ENCODE peak calls at places on chromosomes 6 and 20, in nine cellular contexts. F is fibroblast of the aortic adventitia, I is GM23338, R is fibroblast of mammary gland, E is kidney epithelial cell, V is cardiac muscle cell, N is lower leg skin, U is epithelial cell of esophagus, O is fibroblast of lung. T is an unnamed sample.

GRCh38 chr6:32204268-32204715 is 11.8 kb upstream of the GPSM3 start:
- DNase-seq in F (no peak), I (no peak), R (no peak), E (no peak), V (no peak), N (no peak), U (no peak), O (no peak), T (no peak)

GRCh38 chr6:160767019-160767646 is 65.1 kb downstream of the PLG start:
- DNase-seq in F (peak; percentile 4), I (peak; percentile 87), R (peak; percentile 46), E (peak; percentile 18), V (peak; percentile 84), N (peak; percentile 20), U (peak; percentile 81), O (peak; percentile 48), T (no peak)

GRCh38 chr20:43680976-43681375 is 14.1 kb downstream of the MYBL2 start:
- DNase-seq in F (peak; percentile 47), I (no peak), R (peak; percentile 66), E (no peak), V (no peak), N (no peak), U (no peak), O (no peak), T (no peak)

GRCh38 chr6:6556162-6556737 is 32.3 kb upstream of the LY86 start:
- DNase-seq in F (no peak), I (no peak), R (peak; percentile 43), E (no peak), V (no peak), N (no peak), U (no peak), O (no peak), T (no peak)

GRCh38 chr6:22783921-22784320 is 214.6 kb downstream of the HDGFL1 start:
- DNase-seq in F (peak; percentile 27), I (no peak), R (no peak), E (no peak), V (no peak), N (no peak), U (no peak), O (no peak), T (no peak)

GRCh38 chr20:44264287-44264686 is 17.2 kb downstream of the GDAP1L1 start:
- DNase-seq in F (no peak), I (peak; percentile 31), R (no peak), E (no peak), V (peak; percentile 48), N (no peak), U (peak; percentile 23), O (no peak), T (no peak)

GRCh38 chr6:27133281-27134227 is 113.9 kb upstream of the PRSS16 start:
- DNase-seq in F (peak; percentile 50), I (peak; percentile 76), R (peak; percentile 81), E (no peak), V (peak; percentile 84), N (peak; percentile 52), U (peak; percentile 82), O (peak; percentile 77), T (no peak)

GRCh38 chr6:146354451-146354850 is 189.2 kb upstream of the RAB32 start:
- DNase-seq in F (no peak), I (no peak), R (no peak), E (no peak), V (no peak), N (no peak), U (no peak), O (no peak), T (no peak)

GRCh38 chr6:22302828-22303227 is 6.0 kb upstream of the PRL start:
- DNase-seq in F (no peak), I (no peak), R (peak; percentile 15), E (no peak), V (no peak), N (no peak), U (no peak), O (no peak), T (no peak)

GRCh38 chr6:154909821-154910220 is 85.3 kb upstream of the TIAM2 start:
- DNase-seq in F (peak; percentile 74), I (peak; percentile 56), R (peak; percentile 82), E (no peak), V (no peak), N (no peak), U (no peak), O (peak; percentile 66), T (no peak)

GRCh38 chr20:10925767-10926166 is 252.0 kb upstream of the JAG1 start:
- DNase-seq in F (peak; percentile 12), I (no peak), R (no peak), E (no peak), V (no peak), N (no peak), U (peak; percentile 12), O (no peak), T (no peak)

GRCh38 chr20:57762531-57763234 is 52.9 kb upstream of the PMEPA1 start:
- DNase-seq in F (no peak), I (no peak), R (no peak), E (no peak), V (no peak), N (no peak), U (no peak), O (no peak), T (no peak)

GRCh38 chr6:41439524-41440418 is 104.4 kb downstream of the NCR2 start:
- DNase-seq in F (no peak), I (no peak), R (no peak), E (no peak), V (no peak), N (no peak), U (no peak), O (no peak), T (no peak)

GRCh38 chr6:47729019-47729418 is 30.6 kb downstream of the ADGRF4 start:
- DNase-seq in F (no peak), I (no peak), R (peak; percentile 31), E (peak; percentile 60), V (no peak), N (no peak), U (peak; percentile 91), O (peak; percentile 69), T (no peak)

GRCh38 chr6:44708208-44708607 is 320.7 kb downstream of the CDC5L start:
- DNase-seq in F (no peak), I (no peak), R (no peak), E (no peak), V (no peak), N (no peak), U (no peak), O (no peak), T (no peak)

GRCh38 chr20:51631011-51631950 is 88.8 kb upstream of the NFATC2 start:
- DNase-seq in F (peak; percentile 99), I (no peak), R (peak; percentile 99), E (peak; percentile 97), V (no peak), N (peak; percentile 81), U (peak; percentile 91), O (peak; percentile 99), T (peak; percentile 94)

GRCh38 chr20:13029687-13030510 is 21.1 kb downstream of the SPTLC3 start:
- DNase-seq in F (peak; percentile 94), I (no peak), R (peak; percentile 92), E (peak; percentile 89), V (no peak), N (peak; percentile 70), U (peak; percentile 98), O (peak; percentile 97), T (peak; percentile 62)

GRCh38 chr6:116971959-116972358 is 94.9 kb downstream of the RFX6 start:
- DNase-seq in F (peak; percentile 48), I (peak; percentile 68), R (peak; percentile 63), E (peak; percentile 12), V (peak; percentile 48), N (no peak), U (peak; percentile 73), O (peak; percentile 23), T (no peak)

GRCh38 chr6:42462474-42462972 is 10.8 kb upstream of the TRERF1 start:
- DNase-seq in F (no peak), I (no peak), R (no peak), E (no peak), V (no peak), N (no peak), U (no peak), O (no peak), T (no peak)

GRCh38 chr6:42459888-42460287 is 8.2 kb upstream of the TRERF1 start:
- DNase-seq in F (no peak), I (no peak), R (no peak), E (no peak), V (no peak), N (no peak), U (no peak), O (no peak), T (no peak)

GRCh38 chr6:42460892-42461291 is 9.2 kb upstream of the TRERF1 start:
- DNase-seq in F (peak; percentile 45), I (no peak), R (no peak), E (no peak), V (no peak), N (no peak), U (no peak), O (peak; percentile 54), T (no peak)
- H3K4me3 ChIP-seq in F (no peak overlapping the region), I (no peak overlapping the region), R (no peak overlapping the region), E (no peak overlapping the region), V (no peak overlapping the region), N (no peak overlapping the region), U (no peak overlapping the region), O (no peak overlapping the region), T (no peak overlapping the region)

DNA sequence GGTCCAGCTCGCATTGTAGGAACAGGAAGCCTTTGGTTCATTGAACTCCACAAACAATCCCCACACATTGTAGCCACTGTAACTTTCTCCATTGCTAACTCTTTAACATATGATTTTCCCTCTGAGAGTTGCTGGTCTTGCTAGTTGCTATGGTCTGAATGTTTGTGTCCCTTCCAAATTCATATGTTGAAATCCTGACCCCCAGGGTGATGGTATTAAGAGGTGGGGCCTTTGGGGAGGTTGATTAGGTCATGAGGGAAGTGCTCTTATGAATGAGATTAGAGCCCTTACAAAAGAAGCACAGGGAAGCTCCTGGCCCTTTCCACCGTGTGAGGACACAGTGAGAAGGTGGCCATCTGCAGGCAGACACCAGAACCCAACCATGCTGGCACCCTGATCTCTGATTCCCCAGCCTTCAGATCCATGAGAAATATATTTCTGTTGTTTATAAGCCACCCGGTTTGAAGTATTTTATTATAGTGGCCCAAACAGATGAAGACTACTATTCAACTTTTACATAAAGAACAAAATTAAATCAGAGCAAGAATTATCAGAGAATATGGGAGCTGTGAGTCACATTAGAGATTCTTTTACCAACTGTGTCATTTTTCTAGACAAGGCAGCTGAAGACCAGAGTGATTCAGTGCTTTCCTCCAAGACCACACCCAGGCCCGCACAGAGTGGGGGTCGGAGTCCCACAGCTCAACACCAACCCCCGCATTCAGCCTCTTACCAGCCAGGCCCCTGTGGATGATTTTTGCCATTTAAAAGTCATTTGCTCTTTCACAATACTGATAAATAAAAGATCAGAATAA is 143.0 kb downstream of the SAMD5 start:
- DNase-seq in F (no peak), I (peak; percentile 23), R (peak; percentile 44), E (peak; percentile 2), V (no peak), N (no peak), U (peak; percentile 7), O (peak; percentile 70), T (no peak)
- TF ChIP-seq CTCF in F (no peak), I (peak; percentile 18), R (peak; percentile 12), E (no peak), V (peak; percentile 4), N (no peak), U (peak; percentile 25), O (no peak), T (no peak)

GRCh38 chr20:2602746-2603145 is 49.7 kb upstream of the NOP56 start:
- DNase-seq in F (no peak), I (no peak), R (no peak), E (no peak), V (no peak), N (no peak), U (no peak), O (no peak), T (no peak)
- H3K4me3 ChIP-seq in F (no peak overlapping the region), I (no peak overlapping the region), R (no peak overlapping the region), E (no peak overlapping the region), V (no peak overlapping the region), N (no peak overlapping the region), U (no peak overlapping the region), O (no peak overlapping the region), T (no peak overlapping the region)

GRCh38 chr20:39453890-39454289 is 491.7 kb downstream of the DHX35 start:
- DNase-seq in F (no peak), I (no peak), R (no peak), E (no peak), V (no peak), N (no peak), U (no peak), O (no peak), T (no peak)
- TF ChIP-seq CTCF in F (no peak), I (no peak), R (no peak), E (no peak), V (no peak), N (no peak), U (no peak), O (no peak), T (no peak)

T was measured in AG04449.